ENCODE peak calls at places on chromosome 5, in five cellular contexts. P, E, G, D and S are unnamed samples.
A peak's percentile ranks its signal among the peaks of the same experiment; 100 is the strongest.

GRCh38 chr5:141513021-141513626 is 24.2 kb downstream of the PCDHGC5 start:
- DNase-seq in P (no peak), G (peak; percentile 55), D (no peak), E (peak; percentile 77), S (no peak)

GRCh38 chr5:142720561-142721275 is 34.8 kb upstream of the FGF1 start:
- DNase-seq in E (peak; percentile 45), G (peak; percentile 60), P (no peak), D (no peak), S (no peak)

GRCh38 chr5:65395526-65396155 is 86.1 kb downstream of the ADAMTS6 start:
- DNase-seq in D (no peak), P (no peak), G (peak; percentile 43), E (no peak), S (no peak)

GRCh38 chr5:96752341-96753016 is 55.3 kb downstream of the ERAP1 start:
- DNase-seq in D (no peak), E (no peak), G (peak; percentile 69), P (no peak), S (peak; percentile 29)

GRCh38 chr5:131541766-131542165 is 93.3 kb downstream of the RAPGEF6 start:
- DNase-seq in E (no peak), D (no peak), G (no peak), P (no peak), S (no peak)

GRCh38 chr5:138963763-138964371 is 88.7 kb upstream of the LRRTM2 start:
- DNase-seq in G (peak; percentile 51), P (no peak), E (no peak), D (no peak), S (no peak)

GRCh38 chr5:157219491-157220271 is 39.0 kb downstream of the ITK start:
- DNase-seq in P (no peak), D (no peak), E (no peak), G (no peak), S (no peak)

GRCh38 chr5:38257236-38258036 is 923 bp upstream of the EGFLAM start:
- DNase-seq in G (no peak), E (peak; percentile 77), D (no peak), P (no peak), S (no peak)

GRCh38 chr5:59584858-59585846 is 308.4 kb downstream of the PDE4D start:
- DNase-seq in P (no peak), D (peak; percentile 15), G (no peak), E (no peak), S (no peak)

GRCh38 chr5:151047814-151048425 is 27.5 kb downstream of the GPX3 start:
- DNase-seq in D (no peak), E (peak; percentile 80), P (no peak), G (peak; percentile 28), S (peak; percentile 41)

GRCh38 chr5:110478899-110479298 is 247.6 kb downstream of the TMEM232 start:
- DNase-seq in D (no peak), E (no peak), G (peak; percentile 78), P (no peak), S (peak; percentile 42)

GRCh38 chr5:136159457-136159856 is 26.8 kb downstream of the SMAD5 start:
- DNase-seq in P (no peak), D (no peak), E (no peak), G (peak; percentile 43), S (peak; percentile 25)

GRCh38 chr5:124599048-124599973 is 147.1 kb downstream of the ZNF608 start:
- DNase-seq in G (peak; percentile 46), D (peak; percentile 7), E (no peak), P (no peak), S (no peak)

GRCh38 chr5:1762878-1763547 is 36.6 kb downstream of the MRPL36 start:
- DNase-seq in G (no peak), D (no peak), P (no peak), E (peak; percentile 39), S (no peak)

GRCh38 chr5:674630-675011 is 18.5 kb downstream of the TPPP start:
- DNase-seq in D (no peak), G (no peak), P (no peak), E (peak; percentile 68), S (no peak)

GRCh38 chr5:169788168-169788567 is 151.1 kb downstream of the DOCK2 start:
- DNase-seq in D (no peak), G (peak; percentile 90), E (no peak), P (no peak), S (peak; percentile 60)

GRCh38 chr5:169695919-169696490 is 58.9 kb downstream of the DOCK2 start:
- DNase-seq in G (peak; percentile 99), P (no peak), E (no peak), D (no peak), S (peak; percentile 82)

GRCh38 chr5:80369521-80369920 is 38.3 kb upstream of the ZFYVE16 start:
- DNase-seq in E (no peak), P (no peak), D (peak; percentile 16), G (no peak), S (no peak)

GRCh38 chr5:181127907-181128626 is 2.9 kb downstream of the OR2V1 start:
- DNase-seq in E (no peak), P (no peak), G (no peak), D (no peak), S (no peak)